ENCODE peak calls at places on chromosomes 11 and 22, in ten cellular contexts. One of them, this sample, is unnamed.

GRCh38 chr22:47301820-47302475 is 539.5 kb downstream of the TBC1D22A start:
- DNase-seq in HCT116: no peak
- DNase-seq in GM23248: no peak
- DNase-seq in fibroblast of lung: no peak
- DNase-seq in neural progenitor cell: no peak
- DNase-seq in neuronal stem cell: no peak
- DNase-seq in Karpas-422: no peak
- DNase-seq in adipocyte: no peak
- DNase-seq in IMR-90: no peak
- DNase-seq in SK-N-MC: no peak
- DNase-seq in this sample: no peak

GRCh38 chr11:45921561-45922424 is 663 bp upstream of the LARGE2 start:
- DNase-seq in GM23248: no peak
- DNase-seq in fibroblast of lung: no peak
- DNase-seq in HCT116: no peak
- DNase-seq in SK-N-MC: no peak
- DNase-seq in neural progenitor cell: peak
- DNase-seq in Karpas-422: no peak
- DNase-seq in neuronal stem cell: peak
- DNase-seq in IMR-90: no peak
- DNase-seq in adipocyte: no peak
- DNase-seq in this sample: peak

GRCh38 chr11:101009685-101010055 is 119.9 kb downstream of the PGR start:
- DNase-seq in fibroblast of lung: no peak
- DNase-seq in adipocyte: no peak
- DNase-seq in neuronal stem cell: no peak
- DNase-seq in HCT116: no peak
- DNase-seq in Karpas-422: no peak
- DNase-seq in neural progenitor cell: no peak
- DNase-seq in GM23248: no peak
- DNase-seq in SK-N-MC: no peak
- DNase-seq in IMR-90: no peak
- DNase-seq in this sample: no peak

GRCh38 chr11:112533682-112534081 is 273.0 kb upstream of the PLET1 start:
- DNase-seq in adipocyte: no peak
- DNase-seq in fibroblast of lung: no peak
- DNase-seq in neuronal stem cell: no peak
- DNase-seq in SK-N-MC: no peak
- DNase-seq in Karpas-422: no peak
- DNase-seq in GM23248: no peak
- DNase-seq in IMR-90: no peak
- DNase-seq in HCT116: no peak
- DNase-seq in neural progenitor cell: no peak
- DNase-seq in this sample: no peak

GRCh38 chr22:32331918-32332725 is 25.5 kb upstream of the RFPL3 start:
- DNase-seq in neuronal stem cell: no peak
- DNase-seq in SK-N-MC: no peak
- DNase-seq in HCT116: no peak
- DNase-seq in Karpas-422: no peak
- DNase-seq in fibroblast of lung: no peak
- DNase-seq in GM23248: no peak
- DNase-seq in neural progenitor cell: no peak
- DNase-seq in IMR-90: no peak
- DNase-seq in adipocyte: no peak
- DNase-seq in this sample: peak

GRCh38 chr22:17972385-17973181 is 51.8 kb downstream of the MICAL3 start:
- DNase-seq in Karpas-422: no peak
- DNase-seq in adipocyte: peak
- DNase-seq in SK-N-MC: no peak
- DNase-seq in neural progenitor cell: peak
- DNase-seq in GM23248: peak
- DNase-seq in HCT116: no peak
- DNase-seq in fibroblast of lung: peak
- DNase-seq in neuronal stem cell: no peak
- DNase-seq in IMR-90: peak
- DNase-seq in this sample: no peak

GRCh38 chr22:19631899-19632670 is 82.2 kb upstream of the SEPTIN5 start:
- DNase-seq in neural progenitor cell: peak
- DNase-seq in fibroblast of lung: peak
- DNase-seq in neuronal stem cell: peak
- DNase-seq in GM23248: peak
- DNase-seq in SK-N-MC: no peak
- DNase-seq in IMR-90: peak
- DNase-seq in adipocyte: peak
- DNase-seq in Karpas-422: peak
- DNase-seq in HCT116: peak
- DNase-seq in this sample: peak

GRCh38 chr22:44187652-44188230 is 7.0 kb downstream of the PARVG start:
- DNase-seq in fibroblast of lung: no peak
- DNase-seq in neuronal stem cell: no peak
- DNase-seq in neural progenitor cell: no peak
- DNase-seq in adipocyte: no peak
- DNase-seq in GM23248: no peak
- DNase-seq in IMR-90: no peak
- DNase-seq in SK-N-MC: no peak
- DNase-seq in Karpas-422: no peak
- DNase-seq in HCT116: no peak
- DNase-seq in this sample: peak

GRCh38 chr11:131037873-131038272 is 121.6 kb upstream of the SNX19 start:
- DNase-seq in adipocyte: no peak
- DNase-seq in Karpas-422: no peak
- DNase-seq in GM23248: no peak
- DNase-seq in HCT116: no peak
- DNase-seq in neuronal stem cell: no peak
- DNase-seq in IMR-90: no peak
- DNase-seq in fibroblast of lung: no peak
- DNase-seq in neural progenitor cell: peak
- DNase-seq in SK-N-MC: no peak
- DNase-seq in this sample: no peak

GRCh38 chr11:66064571-66064970 is 5.5 kb upstream of the PACS1 start:
- DNase-seq in IMR-90: no peak
- DNase-seq in Karpas-422: no peak
- DNase-seq in neural progenitor cell: no peak
- DNase-seq in GM23248: no peak
- DNase-seq in adipocyte: no peak
- DNase-seq in HCT116: no peak
- DNase-seq in neuronal stem cell: no peak
- DNase-seq in fibroblast of lung: no peak
- DNase-seq in SK-N-MC: no peak
- DNase-seq in this sample: no peak

GRCh38 chr11:13098067-13098466 is 89.0 kb downstream of the RASSF10 start:
- DNase-seq in fibroblast of lung: no peak
- DNase-seq in HCT116: no peak
- DNase-seq in SK-N-MC: no peak
- DNase-seq in neural progenitor cell: peak
- DNase-seq in GM23248: peak
- DNase-seq in Karpas-422: no peak
- DNase-seq in adipocyte: no peak
- DNase-seq in neuronal stem cell: no peak
- DNase-seq in IMR-90: no peak
- DNase-seq in this sample: no peak

GRCh38 chr11:44622721-44623258 is 57.3 kb downstream of the CD82 start:
- DNase-seq in adipocyte: no peak
- DNase-seq in HCT116: no peak
- DNase-seq in SK-N-MC: no peak
- DNase-seq in neuronal stem cell: no peak
- DNase-seq in Karpas-422: no peak
- DNase-seq in fibroblast of lung: no peak
- DNase-seq in IMR-90: no peak
- DNase-seq in neural progenitor cell: no peak
- DNase-seq in GM23248: no peak
- DNase-seq in this sample: no peak

GRCh38 chr11:44622190-44622650 is 56.8 kb downstream of the CD82 start:
- DNase-seq in IMR-90: no peak
- DNase-seq in HCT116: no peak
- DNase-seq in neural progenitor cell: no peak
- DNase-seq in adipocyte: no peak
- DNase-seq in Karpas-422: peak
- DNase-seq in fibroblast of lung: no peak
- DNase-seq in GM23248: no peak
- DNase-seq in SK-N-MC: no peak
- DNase-seq in neuronal stem cell: no peak
- DNase-seq in this sample: no peak

GRCh38 chr11:44624761-44625221 is 59.3 kb downstream of the CD82 start:
- DNase-seq in neuronal stem cell: no peak
- DNase-seq in neural progenitor cell: no peak
- DNase-seq in adipocyte: no peak
- DNase-seq in HCT116: no peak
- DNase-seq in SK-N-MC: no peak
- DNase-seq in fibroblast of lung: no peak
- DNase-seq in GM23248: no peak
- DNase-seq in IMR-90: no peak
- DNase-seq in Karpas-422: no peak
- DNase-seq in this sample: no peak

GRCh38 chr11:44623321-44623715 is 57.9 kb downstream of the CD82 start:
- DNase-seq in fibroblast of lung: no peak
- DNase-seq in neural progenitor cell: no peak
- DNase-seq in Karpas-422: no peak
- DNase-seq in IMR-90: no peak
- DNase-seq in adipocyte: no peak
- DNase-seq in SK-N-MC: no peak
- DNase-seq in neuronal stem cell: no peak
- DNase-seq in GM23248: no peak
- DNase-seq in HCT116: no peak
- DNase-seq in this sample: no peak

DNA sequence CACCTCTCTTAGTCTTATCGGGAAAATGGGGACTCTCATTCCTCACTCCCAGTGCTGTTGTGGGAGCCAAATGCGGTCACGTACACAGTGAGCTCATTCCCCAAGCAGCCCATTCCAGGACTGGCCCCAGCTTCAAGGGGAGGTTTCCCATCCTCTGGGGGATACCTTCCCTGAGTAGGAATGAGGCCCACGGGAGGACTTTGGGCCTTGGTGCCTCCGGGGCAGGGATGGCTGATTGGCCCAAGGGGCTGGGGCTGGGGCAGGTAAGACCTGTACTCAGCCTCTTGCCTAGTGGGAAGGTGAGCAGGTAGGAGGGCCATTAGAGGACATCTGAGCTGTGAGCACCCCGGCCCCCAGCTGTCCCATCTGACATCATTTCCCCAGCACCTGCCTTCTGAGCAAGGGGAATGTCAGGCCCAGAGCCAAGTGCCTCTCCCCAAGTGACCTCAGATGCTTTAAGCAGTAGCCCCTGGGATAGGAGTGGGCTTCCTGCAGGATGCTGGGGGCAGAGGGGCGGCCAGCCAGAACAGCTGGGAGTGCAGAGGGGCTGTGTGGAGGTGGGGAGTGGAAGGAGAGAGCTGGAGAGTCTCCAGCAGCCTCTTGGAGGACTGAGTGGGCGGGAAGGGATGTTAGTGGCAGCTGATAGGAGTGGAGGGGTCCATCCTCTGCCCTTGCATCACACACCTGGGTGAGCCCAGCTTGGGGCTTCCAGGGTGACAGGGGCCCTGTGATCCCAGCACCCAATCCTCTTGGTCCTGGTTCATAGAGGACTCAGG is 58.4 kb downstream of the CD82 start:
- DNase-seq in fibroblast of lung: peak
- DNase-seq in IMR-90: peak
- DNase-seq in neuronal stem cell: no peak
- DNase-seq in Karpas-422: no peak
- DNase-seq in HCT116: no peak
- DNase-seq in adipocyte: no peak
- DNase-seq in SK-N-MC: no peak
- DNase-seq in neural progenitor cell: no peak
- DNase-seq in GM23248: no peak
- DNase-seq in this sample: peak
- H3K9ac ChIP-seq in fibroblast of lung: no peak
- H3K9ac ChIP-seq in IMR-90: no peak
- H3K9ac ChIP-seq in neuronal stem cell: no peak
- H3K9ac ChIP-seq in Karpas-422: no peak
- H3K9ac ChIP-seq in HCT116: no peak
- H3K9ac ChIP-seq in adipocyte: no peak
- H3K9ac ChIP-seq in SK-N-MC: no peak
- H3K9ac ChIP-seq in neural progenitor cell: no peak
- H3K9ac ChIP-seq in GM23248: no peak
- H3K9ac ChIP-seq in this sample: no peak

GRCh38 chr11:16960250-16960649 is 54.0 kb downstream of the PLEKHA7 start:
- DNase-seq in HCT116: no peak
- DNase-seq in fibroblast of lung: no peak
- DNase-seq in neural progenitor cell: no peak
- DNase-seq in Karpas-422: no peak
- DNase-seq in neuronal stem cell: no peak
- DNase-seq in SK-N-MC: no peak
- DNase-seq in GM23248: no peak
- DNase-seq in IMR-90: no peak
- DNase-seq in adipocyte: no peak
- DNase-seq in this sample: no peak
- H3K9ac ChIP-seq in HCT116: no peak
- H3K9ac ChIP-seq in fibroblast of lung: no peak
- H3K9ac ChIP-seq in neural progenitor cell: no peak
- H3K9ac ChIP-seq in Karpas-422: no peak
- H3K9ac ChIP-seq in neuronal stem cell: no peak
- H3K9ac ChIP-seq in SK-N-MC: no peak
- H3K9ac ChIP-seq in GM23248: no peak
- H3K9ac ChIP-seq in IMR-90: no peak
- H3K9ac ChIP-seq in adipocyte: no peak
- H3K9ac ChIP-seq in this sample: no peak

GRCh38 chr11:93663021-93663420 is 1.5 kb downstream of the CEP295 start:
- DNase-seq in fibroblast of lung: no peak
- DNase-seq in neural progenitor cell: peak
- DNase-seq in GM23248: no peak
- DNase-seq in IMR-90: no peak
- DNase-seq in neuronal stem cell: no peak
- DNase-seq in SK-N-MC: no peak
- DNase-seq in HCT116: no peak
- DNase-seq in Karpas-422: peak
- DNase-seq in adipocyte: no peak
- DNase-seq in this sample: no peak
- H3K9ac ChIP-seq in fibroblast of lung: no peak
- H3K9ac ChIP-seq in neural progenitor cell: no peak
- H3K9ac ChIP-seq in GM23248: peak
- H3K9ac ChIP-seq in IMR-90: no peak
- H3K9ac ChIP-seq in neuronal stem cell: no peak
- H3K9ac ChIP-seq in SK-N-MC: peak
- H3K9ac ChIP-seq in HCT116: peak
- H3K9ac ChIP-seq in Karpas-422: peak
- H3K9ac ChIP-seq in adipocyte: no peak
- H3K9ac ChIP-seq in this sample: no peak

DNA sequence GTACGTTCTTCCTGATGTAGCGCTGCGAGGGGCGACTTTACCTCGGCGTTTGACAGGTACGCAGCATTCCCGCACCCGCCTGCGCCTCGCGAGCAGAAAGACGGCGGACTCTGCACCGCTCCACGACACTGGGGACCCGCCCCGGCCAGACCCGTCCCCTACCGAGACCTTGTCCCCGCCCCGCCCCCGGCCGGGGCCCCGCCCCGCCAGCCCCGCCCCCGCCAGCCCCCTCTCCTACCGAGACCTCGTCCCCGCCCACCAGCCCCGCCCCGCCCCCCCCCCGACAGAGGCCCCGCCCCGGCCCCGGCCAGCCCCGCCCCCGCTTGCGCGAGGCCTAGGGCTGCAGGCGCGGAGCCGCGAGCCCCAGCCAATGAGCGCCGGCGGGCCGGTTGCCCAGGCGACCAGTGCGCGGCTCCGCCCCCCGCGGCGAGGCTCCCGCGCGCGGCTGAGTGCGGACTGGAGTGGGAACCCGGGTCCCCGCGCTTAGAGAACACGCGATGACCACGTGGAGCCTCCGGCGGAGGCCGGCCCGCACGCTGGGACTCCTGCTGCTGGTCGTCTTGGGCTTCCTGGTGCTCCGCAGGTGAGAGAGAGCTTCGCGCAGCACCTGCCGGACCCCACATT is at the start of gene GLB1L2:
- DNase-seq in HCT116: peak
- DNase-seq in fibroblast of lung: peak
- DNase-seq in IMR-90: no peak
- DNase-seq in Karpas-422: no peak
- DNase-seq in neural progenitor cell: peak
- DNase-seq in GM23248: peak
- DNase-seq in neuronal stem cell: peak
- DNase-seq in adipocyte: peak
- DNase-seq in SK-N-MC: no peak
- DNase-seq in this sample: peak
- H3K9ac ChIP-seq in HCT116: peak
- H3K9ac ChIP-seq in fibroblast of lung: no peak
- H3K9ac ChIP-seq in IMR-90: no peak
- H3K9ac ChIP-seq in Karpas-422: no peak
- H3K9ac ChIP-seq in neural progenitor cell: no peak
- H3K9ac ChIP-seq in GM23248: no peak
- H3K9ac ChIP-seq in neuronal stem cell: peak
- H3K9ac ChIP-seq in adipocyte: no peak
- H3K9ac ChIP-seq in SK-N-MC: peak
- H3K9ac ChIP-seq in this sample: no peak